ENCODE peak calls at places on chromosomes 2 and 18, in ten cellular contexts. One of them, this sample, is unnamed.

GRCh38 chr2:38167968-38168350 is 92.0 kb upstream of the CYP1B1 start:
- DNase-seq in left ventricle myocardium inferior: no peak
- DNase-seq in psoas muscle: no peak
- DNase-seq in A549: no peak
- DNase-seq in lower lobe of right lung: no peak
- DNase-seq in ovary: no peak
- DNase-seq in tibial artery: no peak
- DNase-seq in right lobe of liver: no peak
- DNase-seq in Peyer's patch: no peak
- DNase-seq in neural progenitor cell: no peak
- DNase-seq in this sample: no peak

GRCh38 chr2:8215159-8215863 is 466.5 kb upstream of the ID2 start:
- DNase-seq in left ventricle myocardium inferior: no peak
- DNase-seq in right lobe of liver: no peak
- DNase-seq in lower lobe of right lung: no peak
- DNase-seq in Peyer's patch: no peak
- DNase-seq in psoas muscle: no peak
- DNase-seq in A549: no peak
- DNase-seq in neural progenitor cell: no peak
- DNase-seq in ovary: no peak
- DNase-seq in tibial artery: no peak
- DNase-seq in this sample: no peak

GRCh38 chr2:235347691-235348090 is 146.2 kb upstream of the AGAP1 start:
- DNase-seq in ovary: no peak
- DNase-seq in tibial artery: no peak
- DNase-seq in Peyer's patch: no peak
- DNase-seq in lower lobe of right lung: no peak
- DNase-seq in left ventricle myocardium inferior: no peak
- DNase-seq in A549: peak; percentile 73
- DNase-seq in psoas muscle: no peak
- DNase-seq in right lobe of liver: no peak
- DNase-seq in neural progenitor cell: no peak
- DNase-seq in this sample: no peak

GRCh38 chr2:62196278-62196901 is 475 bp downstream of the B3GNT2 start:
- DNase-seq in neural progenitor cell: no peak
- DNase-seq in psoas muscle: peak; percentile 39
- DNase-seq in right lobe of liver: peak; percentile 61
- DNase-seq in A549: peak; percentile 65
- DNase-seq in lower lobe of right lung: peak; percentile 83
- DNase-seq in tibial artery: peak; percentile 79
- DNase-seq in left ventricle myocardium inferior: no peak
- DNase-seq in Peyer's patch: no peak
- DNase-seq in ovary: peak; percentile 63
- DNase-seq in this sample: peak; percentile 80

GRCh38 chr2:27431395-27431794 is 3.0 kb downstream of the NRBP1 start:
- DNase-seq in right lobe of liver: no peak
- DNase-seq in left ventricle myocardium inferior: no peak
- DNase-seq in ovary: no peak
- DNase-seq in psoas muscle: no peak
- DNase-seq in neural progenitor cell: no peak
- DNase-seq in Peyer's patch: no peak
- DNase-seq in tibial artery: peak; percentile 15
- DNase-seq in lower lobe of right lung: no peak
- DNase-seq in A549: no peak
- DNase-seq in this sample: no peak

GRCh38 chr2:152098798-152099654 is at the start of gene CACNB4:
- DNase-seq in psoas muscle: peak; percentile 15
- DNase-seq in Peyer's patch: no peak
- DNase-seq in neural progenitor cell: peak; percentile 66
- DNase-seq in tibial artery: no peak
- DNase-seq in left ventricle myocardium inferior: no peak
- DNase-seq in A549: peak; percentile 10
- DNase-seq in right lobe of liver: peak; percentile 29
- DNase-seq in ovary: no peak
- DNase-seq in lower lobe of right lung: peak; percentile 51
- DNase-seq in this sample: no peak

GRCh38 chr2:73292316-73292905 is 937 bp downstream of the EGR4 start:
- DNase-seq in tibial artery: no peak
- DNase-seq in psoas muscle: no peak
- DNase-seq in lower lobe of right lung: no peak
- DNase-seq in neural progenitor cell: no peak
- DNase-seq in left ventricle myocardium inferior: no peak
- DNase-seq in right lobe of liver: no peak
- DNase-seq in Peyer's patch: no peak
- DNase-seq in A549: no peak
- DNase-seq in ovary: no peak
- DNase-seq in this sample: no peak

GRCh38 chr2:207394812-207395534 is 134.8 kb upstream of the CREB1 start:
- DNase-seq in Peyer's patch: no peak
- DNase-seq in A549: peak; percentile 94
- DNase-seq in ovary: peak; percentile 35
- DNase-seq in left ventricle myocardium inferior: no peak
- DNase-seq in right lobe of liver: peak; percentile 47
- DNase-seq in tibial artery: no peak
- DNase-seq in lower lobe of right lung: no peak
- DNase-seq in neural progenitor cell: no peak
- DNase-seq in psoas muscle: peak; percentile 23
- DNase-seq in this sample: no peak

GRCh38 chr18:70430501-70431173 is 141.8 kb downstream of the SOCS6 start:
- DNase-seq in neural progenitor cell: no peak
- DNase-seq in right lobe of liver: no peak
- DNase-seq in psoas muscle: no peak
- DNase-seq in A549: no peak
- DNase-seq in tibial artery: no peak
- DNase-seq in Peyer's patch: no peak
- DNase-seq in lower lobe of right lung: no peak
- DNase-seq in left ventricle myocardium inferior: no peak
- DNase-seq in ovary: no peak
- DNase-seq in this sample: no peak

GRCh38 chr18:35267809-35268208 is 22.2 kb downstream of the ZSCAN30 start:
- DNase-seq in Peyer's patch: peak; percentile 79
- DNase-seq in lower lobe of right lung: peak; percentile 60
- DNase-seq in ovary: peak; percentile 53
- DNase-seq in psoas muscle: peak; percentile 26
- DNase-seq in right lobe of liver: no peak
- DNase-seq in tibial artery: no peak
- DNase-seq in neural progenitor cell: no peak
- DNase-seq in A549: no peak
- DNase-seq in left ventricle myocardium inferior: peak; percentile 33
- DNase-seq in this sample: no peak

GRCh38 chr2:236918513-236918912 is 167.2 kb upstream of the COPS8 start:
- DNase-seq in tibial artery: no peak
- DNase-seq in lower lobe of right lung: no peak
- DNase-seq in neural progenitor cell: no peak
- DNase-seq in psoas muscle: no peak
- DNase-seq in left ventricle myocardium inferior: no peak
- DNase-seq in A549: no peak
- DNase-seq in Peyer's patch: no peak
- DNase-seq in ovary: no peak
- DNase-seq in right lobe of liver: no peak
- DNase-seq in this sample: no peak
- H3K27ac ChIP-seq in tibial artery: no peak overlapping the region
- H3K27ac ChIP-seq in lower lobe of right lung: no peak overlapping the region
- H3K27ac ChIP-seq in neural progenitor cell: no peak overlapping the region
- H3K27ac ChIP-seq in psoas muscle: no peak overlapping the region
- H3K27ac ChIP-seq in left ventricle myocardium inferior: no peak overlapping the region
- H3K27ac ChIP-seq in A549: no peak overlapping the region
- H3K27ac ChIP-seq in Peyer's patch: no peak overlapping the region
- H3K27ac ChIP-seq in ovary: no peak overlapping the region
- H3K27ac ChIP-seq in right lobe of liver: no peak overlapping the region
- H3K27ac ChIP-seq in this sample: no peak overlapping the region

DNA sequence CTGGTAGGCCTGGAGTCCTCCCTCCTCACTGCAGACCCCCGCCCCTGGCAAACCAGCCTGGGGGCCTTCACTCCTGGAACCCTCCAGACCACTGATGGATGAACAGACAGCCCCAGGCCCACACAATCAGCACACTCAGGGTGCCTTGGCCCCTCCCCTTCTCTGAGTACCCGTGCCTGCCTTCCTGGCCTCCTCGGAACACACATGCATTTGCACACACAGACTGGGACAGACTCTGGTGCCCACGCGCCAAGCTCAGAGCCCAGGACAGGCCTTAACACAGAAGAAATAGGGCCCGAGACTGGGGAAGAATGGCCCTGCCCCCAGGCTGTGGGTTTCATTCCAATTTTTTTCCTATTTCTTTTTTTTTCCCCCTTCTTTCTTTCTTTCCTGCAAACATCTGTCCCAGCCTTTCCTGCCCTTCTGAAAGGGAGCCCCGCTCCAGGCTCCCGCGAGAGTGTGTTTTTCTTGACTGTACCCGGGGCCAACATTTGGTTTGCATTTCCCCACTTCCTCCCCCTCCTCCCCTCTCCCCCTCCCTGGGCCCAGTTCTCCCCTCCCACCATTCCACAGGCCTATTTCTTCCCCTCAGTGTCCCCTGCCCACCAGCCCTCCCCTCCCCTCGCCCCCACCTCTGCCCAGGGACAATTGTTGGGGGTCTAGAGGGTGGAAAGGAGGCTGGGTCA is 613 bp upstream of the TNS1 start:
- DNase-seq in right lobe of liver: no peak
- DNase-seq in lower lobe of right lung: no peak
- DNase-seq in A549: no peak
- DNase-seq in psoas muscle: peak; percentile 65
- DNase-seq in left ventricle myocardium inferior: peak; percentile 62
- DNase-seq in ovary: peak; percentile 76
- DNase-seq in Peyer's patch: no peak
- DNase-seq in tibial artery: peak; percentile 86
- DNase-seq in neural progenitor cell: no peak
- DNase-seq in this sample: no peak
- H3K4me3 ChIP-seq in right lobe of liver: no peak overlapping the region
- H3K4me3 ChIP-seq in lower lobe of right lung: peak overlapping the region; percentile 2
- H3K4me3 ChIP-seq in A549: no peak overlapping the region
- H3K4me3 ChIP-seq in psoas muscle: no peak overlapping the region
- H3K4me3 ChIP-seq in left ventricle myocardium inferior: peak overlapping the region; percentile 58
- H3K4me3 ChIP-seq in ovary: peak overlapping the region; percentile 49
- H3K4me3 ChIP-seq in Peyer's patch: no peak overlapping the region
- H3K4me3 ChIP-seq in tibial artery: peak overlapping the region; percentile 52
- H3K4me3 ChIP-seq in neural progenitor cell: no peak overlapping the region
- H3K4me3 ChIP-seq in this sample: peak overlapping the region; percentile 74

DNA sequence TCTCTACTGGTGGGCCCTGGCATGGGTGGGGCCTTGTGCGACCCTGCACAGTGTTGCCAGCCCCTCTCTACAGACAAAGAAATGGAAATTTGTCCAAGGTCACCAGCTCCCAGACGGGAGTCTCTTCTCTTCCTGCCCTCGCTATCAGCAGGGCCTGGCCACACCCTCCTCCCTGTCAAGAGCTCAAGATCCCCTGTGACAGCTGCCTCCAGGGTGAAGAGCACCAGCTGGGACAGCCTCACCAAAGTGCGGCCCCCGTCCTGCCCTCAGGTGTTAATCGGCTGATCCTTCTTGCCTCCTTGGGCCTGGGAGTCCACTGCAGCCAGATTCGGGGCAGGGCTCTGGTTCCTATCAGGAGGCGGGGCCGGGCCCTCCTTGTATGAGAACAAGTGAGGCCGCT is 259.1 kb downstream of the TWIST2 start:
- DNase-seq in psoas muscle: no peak
- DNase-seq in left ventricle myocardium inferior: no peak
- DNase-seq in Peyer's patch: no peak
- DNase-seq in neural progenitor cell: no peak
- DNase-seq in A549: no peak
- DNase-seq in ovary: no peak
- DNase-seq in right lobe of liver: no peak
- DNase-seq in lower lobe of right lung: no peak
- DNase-seq in tibial artery: no peak
- DNase-seq in this sample: no peak
- H3K27ac ChIP-seq in psoas muscle: peak overlapping the region; percentile 41
- H3K27ac ChIP-seq in left ventricle myocardium inferior: no peak overlapping the region
- H3K27ac ChIP-seq in Peyer's patch: no peak overlapping the region
- H3K27ac ChIP-seq in neural progenitor cell: no peak overlapping the region
- H3K27ac ChIP-seq in A549: no peak overlapping the region
- H3K27ac ChIP-seq in ovary: no peak overlapping the region
- H3K27ac ChIP-seq in right lobe of liver: no peak overlapping the region
- H3K27ac ChIP-seq in lower lobe of right lung: no peak overlapping the region
- H3K27ac ChIP-seq in tibial artery: no peak overlapping the region
- H3K27ac ChIP-seq in this sample: no peak overlapping the region

GRCh38 chr2:189669913-189670312 is 4.6 kb upstream of the ANKAR start:
- DNase-seq in psoas muscle: no peak
- DNase-seq in right lobe of liver: peak; percentile 52
- DNase-seq in Peyer's patch: no peak
- DNase-seq in ovary: no peak
- DNase-seq in tibial artery: no peak
- DNase-seq in lower lobe of right lung: no peak
- DNase-seq in left ventricle myocardium inferior: no peak
- DNase-seq in neural progenitor cell: no peak
- DNase-seq in A549: no peak
- DNase-seq in this sample: no peak

GRCh38 chr2:189676471-189676870 is 2.0 kb downstream of the ANKAR start:
- DNase-seq in neural progenitor cell: no peak
- DNase-seq in right lobe of liver: no peak
- DNase-seq in lower lobe of right lung: no peak
- DNase-seq in Peyer's patch: no peak
- DNase-seq in left ventricle myocardium inferior: no peak
- DNase-seq in psoas muscle: no peak
- DNase-seq in tibial artery: no peak
- DNase-seq in A549: no peak
- DNase-seq in ovary: no peak
- DNase-seq in this sample: no peak

GRCh38 chr2:189674374-189675112 is at the start of gene ANKAR:
- DNase-seq in neural progenitor cell: peak; percentile 96
- DNase-seq in lower lobe of right lung: peak; percentile 95
- DNase-seq in A549: peak; percentile 92
- DNase-seq in ovary: peak; percentile 95
- DNase-seq in psoas muscle: peak; percentile 92
- DNase-seq in Peyer's patch: peak; percentile 92
- DNase-seq in right lobe of liver: peak; percentile 94
- DNase-seq in tibial artery: peak; percentile 95
- DNase-seq in left ventricle myocardium inferior: peak; percentile 93
- DNase-seq in this sample: peak; percentile 94

GRCh38 chr2:189679224-189679623 is 4.8 kb downstream of the ANKAR start:
- DNase-seq in Peyer's patch: no peak
- DNase-seq in neural progenitor cell: no peak
- DNase-seq in tibial artery: no peak
- DNase-seq in lower lobe of right lung: no peak
- DNase-seq in psoas muscle: no peak
- DNase-seq in left ventricle myocardium inferior: no peak
- DNase-seq in right lobe of liver: no peak
- DNase-seq in A549: no peak
- DNase-seq in ovary: no peak
- DNase-seq in this sample: no peak

DNA sequence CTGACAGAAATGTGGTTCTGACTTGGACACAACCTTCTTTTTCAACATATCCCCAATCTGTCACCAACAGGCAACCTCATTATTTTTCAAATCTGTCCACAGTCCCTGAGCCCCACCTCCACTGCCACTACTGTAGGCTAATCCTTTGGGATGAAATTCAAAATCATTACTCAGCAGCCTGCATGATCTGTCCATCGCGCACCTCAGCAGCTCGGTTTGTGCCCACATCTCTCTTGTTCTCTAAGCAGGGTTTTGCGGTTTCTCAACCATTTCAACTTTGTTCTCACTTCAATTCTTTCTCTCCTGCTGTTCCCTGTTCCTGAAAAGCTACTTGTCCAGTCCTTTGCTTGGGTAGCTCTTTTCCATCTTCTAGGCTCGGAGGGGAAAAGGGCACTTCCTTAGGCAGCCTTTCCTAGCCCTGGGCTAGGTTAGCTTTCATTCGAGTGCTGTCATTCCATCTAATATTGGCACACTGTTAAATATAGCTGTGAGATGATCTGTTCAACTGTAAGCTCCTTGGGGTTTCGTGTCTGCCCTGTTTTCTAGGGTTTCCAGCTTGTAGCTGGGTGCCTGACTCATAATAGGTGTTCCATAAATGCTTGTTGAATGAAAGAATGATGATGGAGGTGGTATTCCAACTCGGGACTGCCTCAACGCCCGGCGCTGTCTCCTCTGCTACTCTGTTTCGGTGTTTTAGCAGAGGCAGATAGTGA is 653 bp upstream of the ANKAR start:
- DNase-seq in right lobe of liver: no peak
- DNase-seq in neural progenitor cell: no peak
- DNase-seq in lower lobe of right lung: no peak
- DNase-seq in left ventricle myocardium inferior: no peak
- DNase-seq in tibial artery: no peak
- DNase-seq in psoas muscle: no peak
- DNase-seq in A549: no peak
- DNase-seq in Peyer's patch: no peak
- DNase-seq in ovary: no peak
- DNase-seq in this sample: no peak
- H3K4me3 ChIP-seq in right lobe of liver: peak overlapping the region; percentile 66
- H3K4me3 ChIP-seq in neural progenitor cell: peak overlapping the region; percentile 57
- H3K4me3 ChIP-seq in lower lobe of right lung: peak overlapping the region; percentile 69
- H3K4me3 ChIP-seq in left ventricle myocardium inferior: peak overlapping the region; percentile 69
- H3K4me3 ChIP-seq in tibial artery: peak overlapping the region; percentile 65
- H3K4me3 ChIP-seq in psoas muscle: peak overlapping the region; percentile 84
- H3K4me3 ChIP-seq in A549: peak overlapping the region; percentile 53
- H3K4me3 ChIP-seq in Peyer's patch: peak overlapping the region; percentile 54
- H3K4me3 ChIP-seq in ovary: peak overlapping the region; percentile 57
- H3K4me3 ChIP-seq in this sample: peak overlapping the region; percentile 79

This sample was measured in coronary artery.